ENCODE peak calls at places on chromosomes 2 and 18, in ten cellular contexts. One of them, this sample, is unnamed.
A peak's percentile ranks its signal among the peaks of the same experiment; 100 is the strongest.

GRCh38 chr2:39902103-39902502 is 123.0 kb upstream of the THUMPD2 start:
- DNase-seq in GM12878: no peak
- DNase-seq in CD8-positive, alpha-beta T cell: no peak
- DNase-seq in iPS DF 6.9: no peak
- DNase-seq in heart left ventricle: no peak
- DNase-seq in neuronal stem cell: no peak
- DNase-seq in CD4-positive, CD25-positive, alpha-beta regulatory T cell: no peak
- DNase-seq in uterus: no peak
- DNase-seq in lower lobe of right lung: no peak
- DNase-seq in GM23248: peak; percentile 87
- DNase-seq in this sample: peak; percentile 69

GRCh38 chr2:55105456-55105855 is 55.2 kb upstream of the RTN4 start:
- DNase-seq in GM12878: no peak
- DNase-seq in CD8-positive, alpha-beta T cell: no peak
- DNase-seq in iPS DF 6.9: no peak
- DNase-seq in heart left ventricle: no peak
- DNase-seq in neuronal stem cell: no peak
- DNase-seq in CD4-positive, CD25-positive, alpha-beta regulatory T cell: no peak
- DNase-seq in uterus: no peak
- DNase-seq in lower lobe of right lung: no peak
- DNase-seq in GM23248: no peak
- DNase-seq in this sample: no peak

GRCh38 chr2:64173156-64174135 is 29.2 kb upstream of the PELI1 start:
- DNase-seq in GM12878: no peak
- DNase-seq in CD8-positive, alpha-beta T cell: no peak
- DNase-seq in iPS DF 6.9: no peak
- DNase-seq in heart left ventricle: no peak
- DNase-seq in neuronal stem cell: no peak
- DNase-seq in CD4-positive, CD25-positive, alpha-beta regulatory T cell: no peak
- DNase-seq in uterus: no peak
- DNase-seq in lower lobe of right lung: no peak
- DNase-seq in GM23248: peak; percentile 31
- DNase-seq in this sample: no peak

GRCh38 chr18:50982086-50982801 is 14.4 kb downstream of the ELAC1 start:
- DNase-seq in GM12878: no peak
- DNase-seq in CD8-positive, alpha-beta T cell: no peak
- DNase-seq in iPS DF 6.9: no peak
- DNase-seq in heart left ventricle: no peak
- DNase-seq in neuronal stem cell: no peak
- DNase-seq in CD4-positive, CD25-positive, alpha-beta regulatory T cell: no peak
- DNase-seq in uterus: no peak
- DNase-seq in lower lobe of right lung: no peak
- DNase-seq in GM23248: no peak
- DNase-seq in this sample: no peak

GRCh38 chr2:38184964-38185603 is 109.1 kb upstream of the CYP1B1 start:
- DNase-seq in GM12878: peak; percentile 94
- DNase-seq in CD8-positive, alpha-beta T cell: no peak
- DNase-seq in iPS DF 6.9: no peak
- DNase-seq in heart left ventricle: no peak
- DNase-seq in neuronal stem cell: no peak
- DNase-seq in CD4-positive, CD25-positive, alpha-beta regulatory T cell: no peak
- DNase-seq in uterus: no peak
- DNase-seq in lower lobe of right lung: no peak
- DNase-seq in GM23248: peak; percentile 84
- DNase-seq in this sample: peak; percentile 73

GRCh38 chr2:159066541-159067156 is 98.2 kb downstream of the TANC1 start:
- DNase-seq in GM12878: no peak
- DNase-seq in CD8-positive, alpha-beta T cell: no peak
- DNase-seq in iPS DF 6.9: no peak
- DNase-seq in heart left ventricle: no peak
- DNase-seq in neuronal stem cell: no peak
- DNase-seq in CD4-positive, CD25-positive, alpha-beta regulatory T cell: no peak
- DNase-seq in uterus: no peak
- DNase-seq in lower lobe of right lung: no peak
- DNase-seq in GM23248: no peak
- DNase-seq in this sample: no peak

GRCh38 chr2:135657806-135658582 is 83.7 kb upstream of the UBXN4 start:
- DNase-seq in GM12878: peak; percentile 38
- DNase-seq in CD8-positive, alpha-beta T cell: peak; percentile 73
- DNase-seq in iPS DF 6.9: no peak
- DNase-seq in heart left ventricle: no peak
- DNase-seq in neuronal stem cell: no peak
- DNase-seq in CD4-positive, CD25-positive, alpha-beta regulatory T cell: peak; percentile 57
- DNase-seq in uterus: no peak
- DNase-seq in lower lobe of right lung: no peak
- DNase-seq in GM23248: no peak
- DNase-seq in this sample: no peak

GRCh38 chr2:64457518-64457917 is 3.6 kb downstream of the LGALSL start:
- DNase-seq in GM12878: no peak
- DNase-seq in CD8-positive, alpha-beta T cell: no peak
- DNase-seq in iPS DF 6.9: no peak
- DNase-seq in heart left ventricle: no peak
- DNase-seq in neuronal stem cell: no peak
- DNase-seq in CD4-positive, CD25-positive, alpha-beta regulatory T cell: no peak
- DNase-seq in uterus: no peak
- DNase-seq in lower lobe of right lung: no peak
- DNase-seq in GM23248: no peak
- DNase-seq in this sample: no peak

GRCh38 chr2:71453404-71454220 is at the start of gene DYSF:
- DNase-seq in GM12878: no peak
- DNase-seq in CD8-positive, alpha-beta T cell: no peak
- DNase-seq in iPS DF 6.9: no peak
- DNase-seq in heart left ventricle: peak; percentile 85
- DNase-seq in neuronal stem cell: peak; percentile 59
- DNase-seq in CD4-positive, CD25-positive, alpha-beta regulatory T cell: no peak
- DNase-seq in uterus: no peak
- DNase-seq in lower lobe of right lung: peak; percentile 77
- DNase-seq in GM23248: peak; percentile 57
- DNase-seq in this sample: peak; percentile 31

GRCh38 chr2:187124514-187124913 is 275.5 kb upstream of the ZSWIM2 start:
- DNase-seq in GM12878: no peak
- DNase-seq in CD8-positive, alpha-beta T cell: no peak
- DNase-seq in iPS DF 6.9: no peak
- DNase-seq in heart left ventricle: no peak
- DNase-seq in neuronal stem cell: no peak
- DNase-seq in CD4-positive, CD25-positive, alpha-beta regulatory T cell: no peak
- DNase-seq in uterus: no peak
- DNase-seq in lower lobe of right lung: no peak
- DNase-seq in GM23248: no peak
- DNase-seq in this sample: no peak

GRCh38 chr2:7672027-7672684 is 754.9 kb downstream of the RNF144A start:
- DNase-seq in GM12878: peak; percentile 35
- DNase-seq in CD8-positive, alpha-beta T cell: peak; percentile 47
- DNase-seq in iPS DF 6.9: peak; percentile 90
- DNase-seq in heart left ventricle: no peak
- DNase-seq in neuronal stem cell: peak; percentile 48
- DNase-seq in CD4-positive, CD25-positive, alpha-beta regulatory T cell: peak; percentile 3
- DNase-seq in uterus: no peak
- DNase-seq in lower lobe of right lung: peak; percentile 55
- DNase-seq in GM23248: peak; percentile 8
- DNase-seq in this sample: no peak

GRCh38 chr18:22171263-22171838 is 2.0 kb downstream of the GATA6 start:
- DNase-seq in GM12878: no peak
- DNase-seq in CD8-positive, alpha-beta T cell: no peak
- DNase-seq in iPS DF 6.9: no peak
- DNase-seq in heart left ventricle: no peak
- DNase-seq in neuronal stem cell: no peak
- DNase-seq in CD4-positive, CD25-positive, alpha-beta regulatory T cell: no peak
- DNase-seq in uterus: no peak
- DNase-seq in lower lobe of right lung: no peak
- DNase-seq in GM23248: peak; percentile 39
- DNase-seq in this sample: no peak

GRCh38 chr2:132670104-132670960 is at the start of gene LYPD1:
- DNase-seq in GM12878: no peak
- DNase-seq in CD8-positive, alpha-beta T cell: no peak
- DNase-seq in iPS DF 6.9: no peak
- DNase-seq in heart left ventricle: peak; percentile 28
- DNase-seq in neuronal stem cell: peak; percentile 20
- DNase-seq in CD4-positive, CD25-positive, alpha-beta regulatory T cell: no peak
- DNase-seq in uterus: no peak
- DNase-seq in lower lobe of right lung: peak; percentile 46
- DNase-seq in GM23248: peak; percentile 16
- DNase-seq in this sample: no peak

GRCh38 chr2:40680547-40680946 is 228.7 kb upstream of the SLC8A1 start:
- DNase-seq in GM12878: no peak
- DNase-seq in CD8-positive, alpha-beta T cell: no peak
- DNase-seq in iPS DF 6.9: no peak
- DNase-seq in heart left ventricle: no peak
- DNase-seq in neuronal stem cell: no peak
- DNase-seq in CD4-positive, CD25-positive, alpha-beta regulatory T cell: no peak
- DNase-seq in uterus: no peak
- DNase-seq in lower lobe of right lung: no peak
- DNase-seq in GM23248: peak; percentile 47
- DNase-seq in this sample: no peak

GRCh38 chr2:102806250-102806837 is 44.5 kb downstream of the TMEM182 start:
- DNase-seq in GM12878: no peak
- DNase-seq in CD8-positive, alpha-beta T cell: peak; percentile 31
- DNase-seq in iPS DF 6.9: peak; percentile 55
- DNase-seq in heart left ventricle: peak; percentile 63
- DNase-seq in neuronal stem cell: peak; percentile 61
- DNase-seq in CD4-positive, CD25-positive, alpha-beta regulatory T cell: no peak
- DNase-seq in uterus: peak; percentile 48
- DNase-seq in lower lobe of right lung: no peak
- DNase-seq in GM23248: peak; percentile 73
- DNase-seq in this sample: peak; percentile 38

DNA sequence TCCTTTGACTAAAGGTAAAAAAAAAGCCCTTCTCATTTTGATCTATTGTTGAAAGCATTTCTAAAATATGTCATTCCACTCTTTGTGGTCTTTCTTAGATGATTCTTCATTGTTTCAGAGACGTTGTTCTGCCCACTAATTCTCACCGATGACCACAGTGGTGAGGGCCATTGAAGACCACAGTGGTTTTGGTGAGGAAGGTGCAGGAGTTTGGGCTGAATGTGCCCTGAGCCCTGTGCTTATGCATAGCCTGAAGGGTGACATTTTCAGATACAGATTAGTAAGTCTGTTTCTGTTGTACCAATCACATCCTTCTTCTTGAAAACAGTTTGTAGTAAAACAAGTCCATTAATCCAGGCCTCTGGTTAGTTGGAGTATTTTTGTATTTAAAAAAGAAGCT is 251.3 kb upstream of the ATP5MC3 start:
- DNase-seq in GM12878: no peak
- DNase-seq in CD8-positive, alpha-beta T cell: no peak
- DNase-seq in iPS DF 6.9: no peak
- DNase-seq in heart left ventricle: no peak
- DNase-seq in neuronal stem cell: no peak
- DNase-seq in CD4-positive, CD25-positive, alpha-beta regulatory T cell: no peak
- DNase-seq in uterus: no peak
- DNase-seq in lower lobe of right lung: no peak
- DNase-seq in GM23248: no peak
- DNase-seq in this sample: no peak
- H3K27ac ChIP-seq in GM12878: no peak overlapping the region
- H3K27ac ChIP-seq in CD8-positive, alpha-beta T cell: no peak overlapping the region
- H3K27ac ChIP-seq in iPS DF 6.9: no peak overlapping the region
- H3K27ac ChIP-seq in heart left ventricle: no peak overlapping the region
- H3K27ac ChIP-seq in neuronal stem cell: no peak overlapping the region
- H3K27ac ChIP-seq in CD4-positive, CD25-positive, alpha-beta regulatory T cell: no peak overlapping the region
- H3K27ac ChIP-seq in uterus: no peak overlapping the region
- H3K27ac ChIP-seq in lower lobe of right lung: no peak overlapping the region
- H3K27ac ChIP-seq in GM23248: no peak overlapping the region
- H3K27ac ChIP-seq in this sample: no peak overlapping the region

DNA sequence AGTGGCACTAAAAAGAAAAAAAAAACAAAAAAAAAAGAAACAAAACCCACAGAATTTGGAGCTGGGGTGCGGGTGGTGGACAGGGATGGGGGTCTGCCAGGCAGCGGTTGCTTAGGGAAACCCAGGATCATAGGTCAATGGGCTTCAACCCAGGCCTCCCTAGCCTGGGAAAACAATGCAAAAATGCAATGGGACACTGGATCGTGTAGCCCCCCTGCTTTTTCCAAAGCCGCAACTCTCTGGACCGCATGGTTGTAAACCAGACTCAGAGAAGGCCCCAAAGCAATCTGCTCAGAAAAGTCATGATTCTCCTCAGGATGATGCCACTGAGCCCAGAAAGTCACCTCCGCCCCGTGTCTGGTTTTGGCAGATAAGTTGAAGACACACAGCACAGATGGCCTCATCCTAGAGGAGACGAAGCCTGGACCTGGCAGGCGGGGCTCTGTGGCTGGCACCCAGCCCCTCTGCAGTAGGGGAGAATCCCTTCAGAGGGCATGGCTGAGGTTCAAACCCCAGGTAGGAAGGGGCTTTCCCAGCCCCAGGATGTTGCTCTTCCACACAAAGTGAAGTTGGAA is 5.1 kb downstream of the DLX2 start:
- DNase-seq in GM12878: no peak
- DNase-seq in CD8-positive, alpha-beta T cell: no peak
- DNase-seq in iPS DF 6.9: no peak
- DNase-seq in heart left ventricle: no peak
- DNase-seq in neuronal stem cell: peak; percentile 32
- DNase-seq in CD4-positive, CD25-positive, alpha-beta regulatory T cell: peak; percentile 8
- DNase-seq in uterus: no peak
- DNase-seq in lower lobe of right lung: no peak
- DNase-seq in GM23248: peak; percentile 80
- DNase-seq in this sample: no peak
- H3K4me3 ChIP-seq in GM12878: no peak overlapping the region
- H3K4me3 ChIP-seq in CD8-positive, alpha-beta T cell: no peak overlapping the region
- H3K4me3 ChIP-seq in iPS DF 6.9: no peak overlapping the region
- H3K4me3 ChIP-seq in heart left ventricle: no peak overlapping the region
- H3K4me3 ChIP-seq in neuronal stem cell: no peak overlapping the region
- H3K4me3 ChIP-seq in CD4-positive, CD25-positive, alpha-beta regulatory T cell: no peak overlapping the region
- H3K4me3 ChIP-seq in uterus: no peak overlapping the region
- H3K4me3 ChIP-seq in lower lobe of right lung: no peak overlapping the region
- H3K4me3 ChIP-seq in GM23248: peak overlapping the region; percentile 90
- H3K4me3 ChIP-seq in this sample: peak overlapping the region; percentile 35

GRCh38 chr2:53938904-53939303 is 31.9 kb downstream of the PSME4 start:
- DNase-seq in GM12878: no peak
- DNase-seq in CD8-positive, alpha-beta T cell: no peak
- DNase-seq in iPS DF 6.9: no peak
- DNase-seq in heart left ventricle: no peak
- DNase-seq in neuronal stem cell: no peak
- DNase-seq in CD4-positive, CD25-positive, alpha-beta regulatory T cell: no peak
- DNase-seq in uterus: no peak
- DNase-seq in lower lobe of right lung: no peak
- DNase-seq in GM23248: no peak
- DNase-seq in this sample: no peak

DNA sequence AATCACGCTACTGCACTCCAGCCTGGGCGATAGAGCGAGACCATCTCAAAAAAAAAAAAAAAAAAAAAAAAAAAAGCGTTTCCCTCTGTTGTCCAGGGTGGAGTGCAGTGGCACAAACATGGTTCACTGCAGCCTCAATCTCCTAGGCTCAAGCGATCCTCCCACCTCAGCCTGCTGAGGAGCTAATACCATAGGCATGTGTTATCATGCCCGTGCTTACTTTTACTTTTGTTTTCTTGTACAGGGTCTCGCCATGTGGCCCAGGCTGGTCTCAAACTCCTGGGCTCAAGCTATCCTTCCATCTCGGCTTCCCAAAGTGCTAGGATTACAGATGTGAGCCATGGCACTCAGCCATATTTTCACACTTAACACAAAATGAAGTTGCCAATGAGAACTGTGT is 37.5 kb downstream of the PSME4 start:
- DNase-seq in GM12878: no peak
- DNase-seq in CD8-positive, alpha-beta T cell: no peak
- DNase-seq in iPS DF 6.9: no peak
- DNase-seq in heart left ventricle: no peak
- DNase-seq in neuronal stem cell: no peak
- DNase-seq in CD4-positive, CD25-positive, alpha-beta regulatory T cell: no peak
- DNase-seq in uterus: no peak
- DNase-seq in lower lobe of right lung: no peak
- DNase-seq in GM23248: no peak
- DNase-seq in this sample: no peak
- H3K36me3 ChIP-seq in GM12878: peaks cover 5% of the 10 kb centered on the region
- H3K36me3 ChIP-seq in CD8-positive, alpha-beta T cell: peaks cover 17% of the 10 kb centered on the region
- H3K36me3 ChIP-seq in iPS DF 6.9: peaks cover 15% of the 10 kb centered on the region
- H3K36me3 ChIP-seq in heart left ventricle: peaks cover 20% of the 10 kb centered on the region
- H3K36me3 ChIP-seq in neuronal stem cell: peaks cover 14% of the 10 kb centered on the region
- H3K36me3 ChIP-seq in CD4-positive, CD25-positive, alpha-beta regulatory T cell: peaks cover 90% of the 10 kb centered on the region
- H3K36me3 ChIP-seq in uterus: no peaks in the 10 kb centered on the region
- H3K36me3 ChIP-seq in lower lobe of right lung: peaks cover 92% of the 10 kb centered on the region
- H3K36me3 ChIP-seq in GM23248: peaks cover 80% of the 10 kb centered on the region
- H3K36me3 ChIP-seq in this sample: peaks cover 86% of the 10 kb centered on the region

GRCh38 chr2:100773538-100773937 is 46.4 kb upstream of the NPAS2 start:
- DNase-seq in GM12878: no peak
- DNase-seq in CD8-positive, alpha-beta T cell: no peak
- DNase-seq in iPS DF 6.9: no peak
- DNase-seq in heart left ventricle: no peak
- DNase-seq in neuronal stem cell: no peak
- DNase-seq in CD4-positive, CD25-positive, alpha-beta regulatory T cell: no peak
- DNase-seq in uterus: no peak
- DNase-seq in lower lobe of right lung: no peak
- DNase-seq in GM23248: peak; percentile 12
- DNase-seq in this sample: no peak
- H3K27ac ChIP-seq in GM12878: no peak overlapping the region
- H3K27ac ChIP-seq in CD8-positive, alpha-beta T cell: no peak overlapping the region
- H3K27ac ChIP-seq in iPS DF 6.9: no peak overlapping the region
- H3K27ac ChIP-seq in heart left ventricle: no peak overlapping the region
- H3K27ac ChIP-seq in neuronal stem cell: no peak overlapping the region
- H3K27ac ChIP-seq in CD4-positive, CD25-positive, alpha-beta regulatory T cell: no peak overlapping the region
- H3K27ac ChIP-seq in uterus: no peak overlapping the region
- H3K27ac ChIP-seq in lower lobe of right lung: no peak overlapping the region
- H3K27ac ChIP-seq in GM23248: no peak overlapping the region
- H3K27ac ChIP-seq in this sample: no peak overlapping the region

This sample was measured in astrocyte.